ENCODE peak calls at places on chromosomes 16 and 17, in five cellular contexts. U is SK-N-SH; H is effector memory CD4-positive, alpha-beta T cell; E is SJSA1; X is endothelial cell of umbilical vein. G is an unnamed sample. For H3K36me3, the result is how much of the 10 kb centered on the place peaks cover.

GRCh38 chr16:86517033-86517432 is 6.7 kb downstream of the FOXF1 start:
- DNase-seq in H (no peak), E (no peak), U (no peak), X (no peak), G (no peak)

GRCh38 chr16:11238272-11239202 is 17.5 kb downstream of the SOCS1 start:
- DNase-seq in U (no peak), X (no peak), H (no peak), E (no peak), G (peak)

GRCh38 chr17:51434434-51435170 is 174.3 kb downstream of the UTP18 start:
- DNase-seq in U (no peak), X (no peak), H (no peak), E (no peak), G (no peak)

GRCh38 chr17:49494399-49494798 is 694 bp upstream of the NGFR start:
- DNase-seq in X (no peak), H (no peak), U (no peak), E (no peak), G (no peak)

GRCh38 chr16:86239381-86239780 is 270.9 kb upstream of the FOXF1 start:
- DNase-seq in E (no peak), U (no peak), H (no peak), X (no peak), G (no peak)

GRCh38 chr17:49567871-49568694 is 7.6 kb upstream of the NXPH3 start:
- DNase-seq in H (peak), E (peak), U (peak), X (peak), G (peak)

GRCh38 chr17:74271902-74272563 is 2.0 kb upstream of the DNAI2 start:
- DNase-seq in U (no peak), H (no peak), X (no peak), E (no peak), G (no peak)

GRCh38 chr16:57616241-57616640 is 12.2 kb upstream of the ADGRG1 start:
- DNase-seq in X (no peak), H (no peak), U (peak), E (no peak), G (no peak)

GRCh38 chr16:69404275-69404805 is 18.5 kb upstream of the TERF2 start:
- DNase-seq in H (no peak), U (no peak), X (peak), E (peak), G (no peak)

GRCh38 chr16:81533175-81533507 is 88.5 kb downstream of the CMIP start:
- DNase-seq in H (no peak), X (no peak), E (no peak), U (no peak), G (no peak)

GRCh38 chr16:81975637-81976036 is 35.6 kb downstream of the SDR42E1 start:
- DNase-seq in X (no peak), U (no peak), E (no peak), H (no peak), G (peak)

GRCh38 chr17:40910441-40910841 is 25.4 kb upstream of the KRT20 start:
- DNase-seq in H (no peak), E (no peak), U (no peak), X (no peak), G (no peak)

GRCh38 chr17:45370949-45371413 is 54.2 kb upstream of the MAP3K14 start:
- DNase-seq in H (no peak), X (no peak), U (no peak), E (no peak), G (peak)

GRCh38 chr17:47276868-47277267 is 23.2 kb downstream of the ITGB3 start:
- DNase-seq in U (no peak), X (peak), H (no peak), E (peak), G (peak)

DNA sequence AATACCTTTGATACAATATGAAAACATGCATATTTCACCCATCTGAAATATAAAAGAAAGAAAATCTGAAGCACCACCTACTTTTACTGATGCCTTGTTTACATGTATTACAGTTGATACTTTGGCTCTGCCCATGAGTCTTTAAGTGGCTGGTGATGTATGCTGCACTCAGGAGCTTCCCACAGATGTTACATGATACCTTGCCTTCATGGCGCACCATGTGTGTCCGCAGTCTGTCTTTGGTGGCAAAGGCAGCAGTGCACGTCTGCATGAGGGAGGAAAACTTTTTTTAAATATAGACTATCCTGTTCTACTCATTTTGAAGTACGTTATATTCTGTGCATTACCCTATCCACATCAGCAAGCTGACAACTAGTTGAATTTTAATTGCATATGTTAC is 7.5 kb downstream of the VEZF1 start:
- DNase-seq in X (no peak), H (no peak), E (no peak), U (no peak), G (no peak)
- H3K36me3 ChIP-seq in X (under half), H (half or more), E (half or more), U (half or more), G (under half)

DNA sequence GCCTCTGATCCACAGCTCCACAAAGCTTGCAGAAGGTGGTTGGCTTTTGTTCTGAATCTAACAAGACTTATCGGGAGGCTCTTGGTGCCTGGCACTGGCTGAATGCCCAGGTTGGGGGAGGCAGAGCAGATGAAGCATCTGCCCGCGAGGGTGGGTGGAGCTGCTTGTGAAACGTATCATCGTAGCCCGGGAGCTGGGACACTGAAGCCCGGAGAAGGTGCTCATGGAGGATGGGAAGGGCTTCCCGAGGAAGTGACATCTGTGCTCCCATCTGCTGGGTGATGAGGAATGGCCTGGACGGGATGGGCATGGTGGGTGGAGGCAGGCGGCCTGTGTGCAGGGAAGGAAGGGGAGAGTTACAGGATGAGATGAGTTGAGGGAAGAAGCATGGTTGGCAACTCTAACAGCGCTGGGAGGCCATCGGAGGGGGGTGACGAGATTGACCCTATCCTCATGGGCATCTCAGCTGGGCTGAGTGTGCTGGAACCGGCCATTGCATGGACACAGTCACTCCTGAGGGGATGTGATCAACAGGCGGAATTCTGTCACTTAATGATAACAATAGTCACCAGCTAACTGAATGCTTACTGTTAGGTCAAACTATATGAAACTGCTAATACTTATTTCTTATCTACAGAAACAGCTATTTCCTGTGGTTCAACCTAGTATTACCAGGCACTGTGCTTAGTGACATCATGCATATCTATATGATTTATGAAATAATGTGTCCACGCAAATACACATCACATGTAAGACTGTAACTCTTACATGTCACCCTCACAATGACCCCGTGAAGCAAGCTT is 102.7 kb downstream of the ABCC6 start:
- DNase-seq in H (no peak), U (peak), X (peak), E (no peak), G (no peak)
- H3K36me3 ChIP-seq in H (half or more), U (under half), X (under half), E (half or more), G (under half)

DNA sequence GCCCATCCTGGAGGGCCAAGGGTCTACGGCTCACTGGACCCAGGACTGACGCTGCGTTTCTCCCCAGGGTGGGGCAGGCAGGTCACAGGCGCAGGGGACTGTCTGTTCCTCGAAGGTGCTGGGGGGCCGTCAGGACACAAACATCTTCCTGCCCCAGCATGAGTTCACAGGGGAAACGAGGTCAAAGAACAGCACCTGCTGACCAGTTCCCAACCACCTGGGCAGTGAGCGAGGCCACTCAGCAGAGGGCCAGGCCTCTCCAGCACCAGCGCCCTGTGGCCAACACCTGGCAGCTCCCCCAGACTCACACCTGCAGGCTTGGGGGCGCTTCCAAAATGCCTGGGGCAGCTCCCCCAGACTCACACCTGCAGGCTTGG is 29.7 kb downstream of the TIMM22 start:
- DNase-seq in H (no peak), U (no peak), X (no peak), E (no peak), G (no peak)
- H3K36me3 ChIP-seq in H (under half), U (under half), X (under half), E (under half), G (under half)

GRCh38 chr16:53456625-53457024 is 22.4 kb downstream of the RBL2 start:
- DNase-seq in X (no peak), U (no peak), H (peak), E (no peak), G (no peak)
- H3K36me3 ChIP-seq in X (under half), U (half or more), H (under half), E (under half), G (under half)

DNA sequence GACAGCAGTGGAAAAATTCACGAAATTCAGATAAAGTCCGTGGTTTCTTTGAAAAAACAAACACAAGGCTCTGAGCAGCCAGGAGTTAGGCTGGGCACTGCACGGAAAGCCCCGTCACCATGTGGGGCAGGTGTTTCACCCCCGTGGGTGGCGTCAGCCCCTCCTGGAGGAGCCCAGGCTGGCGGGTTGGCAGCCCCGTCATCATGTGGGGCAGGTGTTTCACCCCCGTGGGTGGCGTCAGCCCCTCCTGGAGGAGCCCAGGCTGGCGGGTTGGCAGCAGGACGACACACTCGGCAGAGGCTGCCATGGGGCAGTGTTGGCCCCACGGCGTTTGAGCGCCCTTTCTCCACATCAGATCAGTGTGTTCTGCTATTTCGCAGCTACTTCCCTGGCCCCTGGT is 38.1 kb downstream of the ACSF3 start:
- DNase-seq in X (no peak), H (no peak), E (no peak), U (no peak), G (no peak)
- H3K36me3 ChIP-seq in X (under half), H (under half), E (under half), U (under half), G (under half)

G was measured in H7.